ENCODE peak calls at places on chromosomes 6 and 20, in nine cellular contexts. Z, C, Y, T, R, Q, W, P and B are unnamed samples.

GRCh38 chr6:166313255-166314070 is 5.3 kb upstream of the PRR18 start:
- DNase-seq in Z (no peak), C (no peak), Y (peak), T (peak), R (no peak), Q (no peak), W (no peak), P (peak), B (no peak)

GRCh38 chr6:80637312-80637711 is 530.8 kb downstream of the BCKDHB start:
- DNase-seq in Z (no peak), C (no peak), Y (no peak), T (no peak), R (no peak), Q (no peak), W (no peak), P (no peak), B (no peak)

GRCh38 chr20:54293526-54293925 is 85.6 kb downstream of the PFDN4 start:
- DNase-seq in Z (no peak), C (no peak), Y (no peak), T (no peak), R (no peak), Q (no peak), W (no peak), P (no peak), B (no peak)

GRCh38 chr6:159038914-159039884 is 5.6 kb downstream of the TAGAP start:
- DNase-seq in Z (no peak), C (no peak), Y (no peak), T (no peak), R (peak), Q (peak), W (no peak), P (no peak), B (no peak)

GRCh38 chr20:24783631-24784492 is 165.2 kb upstream of the CST7 start:
- DNase-seq in Z (no peak), C (no peak), Y (no peak), T (no peak), R (no peak), Q (no peak), W (no peak), P (peak), B (peak)

GRCh38 chr6:151067684-151068596 is 171.8 kb upstream of the AKAP12 start:
- DNase-seq in Z (peak), C (peak), Y (no peak), T (no peak), R (no peak), Q (peak), W (no peak), P (no peak), B (peak)

GRCh38 chr6:157323114-157323923 is at the start of gene TMEM242:
- DNase-seq in Z (no peak), C (peak), Y (peak), T (peak), R (peak), Q (peak), W (no peak), P (no peak), B (peak)

GRCh38 chr20:62137478-62138203 is 5.6 kb downstream of the PSMA7 start:
- DNase-seq in Z (no peak), C (no peak), Y (no peak), T (no peak), R (no peak), Q (no peak), W (no peak), P (no peak), B (no peak)

GRCh38 chr6:35638679-35639078 is 50.0 kb downstream of the FKBP5 start:
- DNase-seq in Z (no peak), C (no peak), Y (no peak), T (no peak), R (no peak), Q (no peak), W (no peak), P (no peak), B (no peak)

GRCh38 chr20:5748246-5748645 is 2.0 kb upstream of the SHLD1 start:
- DNase-seq in Z (no peak), C (no peak), Y (no peak), T (no peak), R (no peak), Q (no peak), W (no peak), P (no peak), B (no peak)

GRCh38 chr20:48217191-48217590 is 431.9 kb upstream of the SULF2 start:
- DNase-seq in Z (no peak), C (no peak), Y (no peak), T (no peak), R (no peak), Q (no peak), W (no peak), P (no peak), B (no peak)

GRCh38 chr6:32680055-32680454 is 13.6 kb upstream of the HLA-DQB1 start:
- DNase-seq in Z (no peak), C (no peak), Y (no peak), T (no peak), R (no peak), Q (no peak), W (no peak), P (no peak), B (no peak)

GRCh38 chr20:43974665-43975064 is 60.0 kb downstream of the TOX2 start:
- DNase-seq in Z (no peak), C (no peak), Y (no peak), T (no peak), R (no peak), Q (no peak), W (no peak), P (no peak), B (peak)

GRCh38 chr20:9177278-9177677 is 108.4 kb downstream of the PLCB4 start:
- DNase-seq in Z (no peak), C (no peak), Y (no peak), T (no peak), R (no peak), Q (no peak), W (no peak), P (no peak), B (no peak)

GRCh38 chr6:4460595-4461475 is 315.4 kb upstream of the CDYL start:
- DNase-seq in Z (peak), C (peak), Y (no peak), T (no peak), R (no peak), Q (peak), W (no peak), P (no peak), B (no peak)